ENCODE peak calls at places on chromosomes 1 and 21, in seven cellular contexts. One of them, this sample, is unnamed.
A peak's percentile ranks its signal among the peaks of the same experiment; 100 is the strongest.

GRCh38 chr1:87113313-87113712 is 198.9 kb downstream of the HS2ST1 start:
- DNase-seq in effector memory CD4-positive, alpha-beta T cell: no peak
- DNase-seq in mesendoderm: no peak
- DNase-seq in HT1080: no peak
- DNase-seq in left ventricle myocardium superior: peak; percentile 36
- DNase-seq in GM04504: peak; percentile 89
- DNase-seq in anterior cingulate cortex: no peak
- DNase-seq in this sample: no peak

GRCh38 chr21:43762303-43763128 is 13.6 kb downstream of the CSTB start:
- DNase-seq in HT1080: no peak
- DNase-seq in GM04504: no peak
- DNase-seq in left ventricle myocardium superior: no peak
- DNase-seq in effector memory CD4-positive, alpha-beta T cell: no peak
- DNase-seq in mesendoderm: no peak
- DNase-seq in anterior cingulate cortex: no peak
- DNase-seq in this sample: no peak

GRCh38 chr1:185681034-185681633 is 53.1 kb upstream of the HMCN1 start:
- DNase-seq in GM04504: peak; percentile 24
- DNase-seq in left ventricle myocardium superior: no peak
- DNase-seq in anterior cingulate cortex: no peak
- DNase-seq in effector memory CD4-positive, alpha-beta T cell: no peak
- DNase-seq in HT1080: peak; percentile 43
- DNase-seq in mesendoderm: peak; percentile 73
- DNase-seq in this sample: no peak

GRCh38 chr1:85952460-85952859 is 204.1 kb downstream of the COL24A1 start:
- DNase-seq in anterior cingulate cortex: no peak
- DNase-seq in left ventricle myocardium superior: no peak
- DNase-seq in HT1080: no peak
- DNase-seq in mesendoderm: no peak
- DNase-seq in GM04504: no peak
- DNase-seq in effector memory CD4-positive, alpha-beta T cell: no peak
- DNase-seq in this sample: no peak

GRCh38 chr21:38839683-38840286 is 34.1 kb downstream of the ETS2 start:
- DNase-seq in left ventricle myocardium superior: no peak
- DNase-seq in mesendoderm: no peak
- DNase-seq in effector memory CD4-positive, alpha-beta T cell: no peak
- DNase-seq in HT1080: peak; percentile 91
- DNase-seq in anterior cingulate cortex: no peak
- DNase-seq in GM04504: peak; percentile 54
- DNase-seq in this sample: no peak

GRCh38 chr1:247409869-247410544 is 6.0 kb upstream of the NLRP3 start:
- DNase-seq in GM04504: no peak
- DNase-seq in HT1080: no peak
- DNase-seq in left ventricle myocardium superior: no peak
- DNase-seq in anterior cingulate cortex: no peak
- DNase-seq in effector memory CD4-positive, alpha-beta T cell: no peak
- DNase-seq in mesendoderm: no peak
- DNase-seq in this sample: no peak

GRCh38 chr1:168631671-168632400 is 55.4 kb downstream of the XCL1 start:
- DNase-seq in mesendoderm: no peak
- DNase-seq in anterior cingulate cortex: no peak
- DNase-seq in GM04504: no peak
- DNase-seq in effector memory CD4-positive, alpha-beta T cell: no peak
- DNase-seq in HT1080: no peak
- DNase-seq in left ventricle myocardium superior: no peak
- DNase-seq in this sample: no peak

GRCh38 chr1:171785766-171786165 is 4.3 kb downstream of the METTL13 start:
- DNase-seq in mesendoderm: no peak
- DNase-seq in GM04504: no peak
- DNase-seq in HT1080: no peak
- DNase-seq in left ventricle myocardium superior: no peak
- DNase-seq in effector memory CD4-positive, alpha-beta T cell: no peak
- DNase-seq in anterior cingulate cortex: no peak
- DNase-seq in this sample: no peak

GRCh38 chr21:41627428-41627827 is 119.5 kb upstream of the TMPRSS2 start:
- DNase-seq in effector memory CD4-positive, alpha-beta T cell: no peak
- DNase-seq in anterior cingulate cortex: no peak
- DNase-seq in HT1080: no peak
- DNase-seq in GM04504: peak; percentile 80
- DNase-seq in mesendoderm: no peak
- DNase-seq in left ventricle myocardium superior: no peak
- DNase-seq in this sample: no peak

GRCh38 chr1:64514197-64514765 is 44.4 kb downstream of the CACHD1 start:
- DNase-seq in HT1080: peak; percentile 27
- DNase-seq in effector memory CD4-positive, alpha-beta T cell: no peak
- DNase-seq in GM04504: no peak
- DNase-seq in mesendoderm: no peak
- DNase-seq in anterior cingulate cortex: no peak
- DNase-seq in left ventricle myocardium superior: no peak
- DNase-seq in this sample: no peak

GRCh38 chr21:27759091-27759659 is 792.3 kb upstream of the ADAMTS5 start:
- DNase-seq in GM04504: no peak
- DNase-seq in HT1080: no peak
- DNase-seq in mesendoderm: peak; percentile 46
- DNase-seq in effector memory CD4-positive, alpha-beta T cell: no peak
- DNase-seq in anterior cingulate cortex: no peak
- DNase-seq in left ventricle myocardium superior: peak; percentile 42
- DNase-seq in this sample: no peak

GRCh38 chr1:100187912-100188311 is 9.9 kb upstream of the LRRC39 start:
- DNase-seq in left ventricle myocardium superior: peak; percentile 43
- DNase-seq in GM04504: no peak
- DNase-seq in effector memory CD4-positive, alpha-beta T cell: no peak
- DNase-seq in HT1080: no peak
- DNase-seq in anterior cingulate cortex: no peak
- DNase-seq in mesendoderm: no peak
- DNase-seq in this sample: no peak

GRCh38 chr1:6554031-6554906 is at the start of gene NOL9:
- DNase-seq in HT1080: peak; percentile 87
- DNase-seq in anterior cingulate cortex: peak; percentile 90
- DNase-seq in effector memory CD4-positive, alpha-beta T cell: peak; percentile 86
- DNase-seq in left ventricle myocardium superior: peak; percentile 98
- DNase-seq in GM04504: peak; percentile 77
- DNase-seq in mesendoderm: peak; percentile 95
- DNase-seq in this sample: peak; percentile 95

GRCh38 chr1:175591083-175591743 is 152.2 kb downstream of the TNR start:
- DNase-seq in anterior cingulate cortex: no peak
- DNase-seq in HT1080: no peak
- DNase-seq in GM04504: no peak
- DNase-seq in left ventricle myocardium superior: peak; percentile 71
- DNase-seq in mesendoderm: peak; percentile 28
- DNase-seq in effector memory CD4-positive, alpha-beta T cell: no peak
- DNase-seq in this sample: no peak

GRCh38 chr21:43802713-43803313 is 13.4 kb downstream of the RRP1 start:
- DNase-seq in HT1080: no peak
- DNase-seq in anterior cingulate cortex: no peak
- DNase-seq in mesendoderm: no peak
- DNase-seq in left ventricle myocardium superior: no peak
- DNase-seq in effector memory CD4-positive, alpha-beta T cell: no peak
- DNase-seq in GM04504: no peak
- DNase-seq in this sample: no peak

GRCh38 chr1:119988316-119989067 is 81.0 kb downstream of the NOTCH2 start:
- DNase-seq in effector memory CD4-positive, alpha-beta T cell: no peak
- DNase-seq in anterior cingulate cortex: no peak
- DNase-seq in left ventricle myocardium superior: no peak
- DNase-seq in GM04504: no peak
- DNase-seq in mesendoderm: no peak
- DNase-seq in HT1080: no peak
- DNase-seq in this sample: no peak